ENCODE peak calls at places on chromosomes 13 and 19, in six cellular contexts. N is H9, P is tibial artery, Z is colonic mucosa, C is neural crest cell, K is endodermal cell. X is an unnamed sample.

GRCh38 chr13:22176968-22177545 is 506.2 kb downstream of the FGF9 start:
- DNase-seq in K (no peak), C (no peak), N (no peak), P (no peak), Z (no peak), X (no peak)

GRCh38 chr13:31588331-31588730 is 151.0 kb upstream of the RXFP2 start:
- DNase-seq in N (no peak), K (no peak), C (no peak), Z (peak), P (no peak), X (no peak)

GRCh38 chr13:30371649-30372265 is 50.5 kb upstream of the UBE2L5 start:
- DNase-seq in C (no peak), Z (peak), P (peak), K (no peak), N (no peak), X (no peak)

GRCh38 chr13:100611678-100612492 is 23.3 kb upstream of the GGACT start:
- DNase-seq in N (no peak), C (no peak), K (no peak), Z (no peak), P (no peak), X (no peak)

GRCh38 chr19:53109527-53109926 is 6.3 kb upstream of the ZNF160 start:
- DNase-seq in C (no peak), K (no peak), N (no peak), Z (no peak), P (no peak), X (no peak)

GRCh38 chr13:80630685-80631121 is 289.8 kb upstream of the SPRY2 start:
- DNase-seq in P (no peak), C (no peak), K (no peak), Z (no peak), N (no peak), X (no peak)

GRCh38 chr13:90233933-90234672 is 1113.4 kb upstream of the MIR17HG start:
- DNase-seq in N (no peak), C (no peak), P (no peak), Z (no peak), K (no peak), X (no peak)

GRCh38 chr13:95385373-95385772 is 84.1 kb upstream of the ABCC4 start:
- DNase-seq in Z (no peak), C (no peak), P (no peak), N (no peak), K (no peak), X (no peak)

GRCh38 chr13:48530833-48531232 is 2.0 kb downstream of the RCBTB2 start:
- DNase-seq in K (no peak), P (no peak), N (no peak), Z (no peak), C (no peak), X (no peak)

GRCh38 chr19:1483067-1483978 is 4.3 kb upstream of the C19orf25 start:
- DNase-seq in K (no peak), N (peak), Z (no peak), P (no peak), C (no peak), X (no peak)

GRCh38 chr13:78604782-78605611 is 1.6 kb upstream of the POU4F1 start:
- DNase-seq in K (peak), Z (no peak), C (no peak), P (no peak), N (peak), X (no peak)

GRCh38 chr13:22047082-22047784 is 376.4 kb downstream of the FGF9 start:
- DNase-seq in P (no peak), N (no peak), K (no peak), Z (no peak), C (no peak), X (no peak)

GRCh38 chr19:45215391-45216191 is 29.6 kb downstream of the EXOC3L2 start:
- DNase-seq in Z (no peak), C (peak), K (peak), P (no peak), N (peak), X (no peak)

GRCh38 chr13:112614835-112615234 is 26.9 kb upstream of the TUBGCP3 start:
- DNase-seq in K (no peak), N (no peak), Z (no peak), C (no peak), P (no peak), X (no peak)

GRCh38 chr13:95180513-95181245 is 120.6 kb downstream of the ABCC4 start:
- DNase-seq in P (no peak), C (no peak), Z (peak), N (no peak), K (no peak), X (no peak)

GRCh38 chr19:8877854-8878705 is 45.9 kb downstream of the MBD3L1 start:
- DNase-seq in Z (no peak), N (no peak), K (peak), P (no peak), C (no peak), X (no peak)

GRCh38 chr13:61086052-61086451 is 329.6 kb downstream of the PCDH20 start:
- DNase-seq in K (no peak), N (no peak), P (no peak), Z (no peak), C (no peak), X (no peak)

GRCh38 chr19:37095859-37096258 is 17.6 kb downstream of the ZNF420 start:
- DNase-seq in K (no peak), C (no peak), P (no peak), Z (no peak), N (no peak), X (no peak)

GRCh38 chr13:43080199-43080598 is 56.8 kb downstream of the DNAJC15 start:
- DNase-seq in C (no peak), P (no peak), K (no peak), N (no peak), Z (no peak), X (no peak)

GRCh38 chr13:30111810-30112209 is 195.5 kb downstream of the KATNAL1 start:
- DNase-seq in K (peak), N (peak), Z (no peak), C (no peak), P (no peak), X (no peak)

GRCh38 chr13:95709101-95709500 is 32.2 kb downstream of the DNAJC3 start:
- DNase-seq in C (no peak), Z (no peak), P (no peak), N (no peak), K (no peak), X (no peak)

GRCh38 chr19:3034845-3035541 is 5.9 kb upstream of the TLE2 start:
- DNase-seq in Z (no peak), P (peak), K (no peak), N (no peak), C (no peak), X (no peak)

GRCh38 chr19:18204394-18205179 is 745 bp upstream of the RAB3A start:
- DNase-seq in K (peak), N (no peak), Z (peak), C (peak), P (no peak), X (no peak)

GRCh38 chr13:50484472-50485113 is 358.9 kb downstream of the DLEU7 start:
- DNase-seq in K (no peak), P (no peak), N (no peak), C (peak), Z (no peak), X (no peak)

GRCh38 chr13:20305587-20305986 is 73.5 kb upstream of the GJB6 start:
- DNase-seq in P (no peak), Z (no peak), C (no peak), K (no peak), N (no peak), X (no peak)

GRCh38 chr19:14440049-14440448 is 6.9 kb downstream of the PKN1 start:
- DNase-seq in Z (peak), C (no peak), K (no peak), N (no peak), P (peak), X (no peak)

GRCh38 chr19:13849991-13850909 is 26.7 kb upstream of the NANOS3 start:
- DNase-seq in K (peak), Z (peak), P (peak), C (peak), N (peak), X (no peak)

DNA sequence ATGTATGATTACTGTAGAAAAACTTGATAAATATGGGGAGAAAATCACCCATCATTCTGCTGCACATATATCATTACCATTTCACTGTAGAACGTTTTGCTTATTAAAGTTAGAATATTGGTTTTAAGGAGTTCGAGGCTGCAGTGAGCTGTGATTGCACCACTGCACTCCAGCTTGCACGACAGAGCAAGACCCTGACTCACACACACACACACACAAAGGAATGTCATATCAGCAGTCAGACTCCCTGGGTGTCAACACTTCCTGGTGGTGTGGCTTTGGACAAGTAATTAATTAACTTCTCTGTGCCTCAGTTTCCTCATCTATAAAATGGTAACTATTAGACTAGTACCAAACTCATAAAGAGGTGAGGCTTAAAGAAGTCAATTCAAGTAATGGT is 11.3 kb upstream of the PNMA8A start:
- DNase-seq in P (no peak), C (no peak), Z (no peak), K (no peak), N (no peak), X (no peak)
- TF ChIP-seq CTCF in P (no peak), C (no peak), Z (no peak), K (no peak), N (no peak), X (no peak)

DNA sequence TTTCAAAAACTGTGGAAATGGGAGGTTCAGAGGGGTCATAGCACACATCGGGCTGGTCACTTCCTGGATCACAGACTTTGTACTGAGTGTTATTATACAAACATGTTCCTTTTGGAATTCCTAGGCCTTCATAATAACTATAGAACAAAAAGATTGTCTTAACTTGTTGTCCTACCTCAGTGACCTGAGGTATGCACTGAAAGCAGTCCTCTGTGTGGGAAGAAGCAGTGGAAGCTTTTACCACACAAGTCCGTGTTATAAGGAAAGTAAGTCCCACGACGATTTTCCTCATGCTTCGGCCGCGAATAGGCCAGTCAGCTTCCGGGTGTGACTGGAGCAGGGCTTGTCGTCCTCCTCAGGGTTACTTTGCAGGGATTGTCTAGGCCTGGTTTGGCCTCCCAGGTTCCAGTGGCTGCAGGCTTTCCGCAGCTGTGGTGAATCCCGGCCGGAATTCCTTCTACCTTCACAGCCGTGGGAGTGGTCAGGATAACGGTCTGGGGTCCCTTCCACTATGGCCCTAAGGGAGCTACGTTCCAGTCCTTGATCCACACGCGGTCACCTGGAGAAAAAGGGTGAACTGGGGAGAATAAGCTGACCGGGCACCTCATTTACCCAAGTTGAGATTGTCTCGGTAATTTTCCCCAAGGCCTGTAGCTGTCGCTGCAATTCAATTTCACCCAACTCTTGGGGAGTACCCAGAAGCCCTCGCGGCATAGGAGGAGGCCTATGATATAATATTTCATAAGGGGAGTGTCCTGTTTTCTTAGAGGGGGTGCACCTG is 16.0 kb downstream of the NAPSA start:
- DNase-seq in Z (no peak), P (no peak), C (no peak), N (no peak), K (no peak), X (no peak)
- TF ChIP-seq CTCF in Z (no peak), P (no peak), C (no peak), N (no peak), K (peak), X (no peak)

DNA sequence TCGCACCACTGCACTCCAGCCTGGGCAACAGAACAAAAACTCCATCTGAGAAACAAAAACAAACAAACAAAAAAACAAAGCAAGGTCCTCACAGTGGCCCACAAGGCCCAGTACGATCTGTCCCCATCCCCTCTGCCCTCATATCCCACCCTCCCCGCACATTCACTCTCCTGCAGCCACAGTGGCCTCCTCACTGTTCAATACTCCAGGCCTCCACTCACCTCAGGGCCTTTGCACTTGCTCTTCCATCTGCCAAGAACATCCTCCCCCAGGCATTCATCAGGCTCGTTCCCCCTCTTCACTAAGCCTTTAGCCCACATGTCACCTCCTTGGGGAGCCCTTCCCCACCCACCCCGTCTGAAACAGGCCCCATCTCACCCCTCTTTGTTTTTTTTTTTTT is 4.6 kb downstream of the TMEM143 start:
- DNase-seq in P (no peak), Z (no peak), K (no peak), N (no peak), C (no peak), X (no peak)
- TF ChIP-seq CTCF in P (no peak), Z (no peak), K (no peak), N (no peak), C (no peak), X (no peak)

DNA sequence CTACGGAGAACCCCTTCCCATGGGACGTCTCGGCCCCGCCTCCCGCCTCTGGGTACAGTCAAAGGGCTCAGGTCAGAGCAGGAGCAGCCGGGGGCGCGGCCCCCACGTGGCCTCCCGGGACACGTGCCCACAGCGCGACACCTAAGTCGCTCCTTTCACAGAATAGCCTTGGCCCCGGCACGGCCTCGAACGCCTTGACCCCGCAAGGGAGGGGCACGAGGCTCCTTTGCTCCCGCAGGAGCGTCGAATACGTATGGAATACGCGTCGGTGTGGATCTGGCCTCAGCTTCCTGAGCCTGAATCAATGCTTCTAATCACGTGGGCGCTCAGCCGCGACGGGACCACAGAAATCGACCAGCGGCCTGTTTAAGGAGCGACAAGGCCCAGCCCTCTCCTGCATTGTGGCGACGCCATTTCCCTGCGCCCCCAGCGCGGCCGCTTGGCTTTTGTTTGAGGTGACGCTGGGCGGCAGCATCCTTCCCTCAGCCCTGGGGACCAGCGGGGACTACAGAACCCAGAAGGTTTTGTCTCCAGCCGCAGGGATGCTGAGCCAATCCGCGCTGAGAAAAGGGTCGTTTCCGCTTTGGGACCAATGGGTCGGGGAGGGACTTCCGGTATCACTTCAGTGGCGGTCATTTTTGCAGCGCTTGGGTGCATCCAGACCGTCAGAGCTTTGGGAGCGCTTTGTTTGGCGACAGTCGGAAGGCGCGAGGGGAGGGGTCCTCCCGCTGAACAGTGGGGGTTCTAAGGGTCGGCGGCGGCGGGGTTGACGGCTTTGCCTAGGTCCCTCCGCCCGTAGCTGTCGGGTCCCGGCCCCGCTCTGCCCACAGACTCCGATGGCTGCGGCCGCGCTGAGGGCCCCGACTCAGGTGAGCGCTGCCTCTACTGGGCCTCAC is at the start of gene ZIK1:
- DNase-seq in Z (peak), N (peak), K (peak), C (peak), P (peak), X (peak)
- TF ChIP-seq CTCF in Z (no peak), N (no peak), K (peak), C (no peak), P (no peak), X (peak)

DNA sequence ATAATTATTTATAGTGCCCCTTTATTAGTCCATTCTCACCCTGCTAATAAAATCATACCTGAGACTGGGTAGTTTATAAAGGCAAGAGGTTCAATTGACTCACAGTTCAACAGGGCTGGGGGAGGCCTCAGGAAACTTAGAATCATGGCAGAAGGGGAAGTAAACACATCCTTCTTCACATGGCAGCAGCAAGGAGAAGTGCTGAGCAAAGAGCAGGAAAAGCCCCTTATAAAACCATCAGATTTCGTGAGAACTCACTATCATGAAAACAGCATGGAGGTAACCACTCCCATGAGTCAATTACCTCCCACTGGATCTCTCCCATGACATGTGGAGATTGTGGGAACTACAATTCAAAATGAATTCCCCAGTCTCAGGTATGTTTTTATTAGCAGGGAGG is 89.9 kb upstream of the STARD13 start:
- DNase-seq in N (no peak), K (no peak), Z (no peak), P (no peak), C (no peak), X (no peak)
- TF ChIP-seq CTCF in N (no peak), K (peak), Z (no peak), P (no peak), C (peak), X (no peak)

DNA sequence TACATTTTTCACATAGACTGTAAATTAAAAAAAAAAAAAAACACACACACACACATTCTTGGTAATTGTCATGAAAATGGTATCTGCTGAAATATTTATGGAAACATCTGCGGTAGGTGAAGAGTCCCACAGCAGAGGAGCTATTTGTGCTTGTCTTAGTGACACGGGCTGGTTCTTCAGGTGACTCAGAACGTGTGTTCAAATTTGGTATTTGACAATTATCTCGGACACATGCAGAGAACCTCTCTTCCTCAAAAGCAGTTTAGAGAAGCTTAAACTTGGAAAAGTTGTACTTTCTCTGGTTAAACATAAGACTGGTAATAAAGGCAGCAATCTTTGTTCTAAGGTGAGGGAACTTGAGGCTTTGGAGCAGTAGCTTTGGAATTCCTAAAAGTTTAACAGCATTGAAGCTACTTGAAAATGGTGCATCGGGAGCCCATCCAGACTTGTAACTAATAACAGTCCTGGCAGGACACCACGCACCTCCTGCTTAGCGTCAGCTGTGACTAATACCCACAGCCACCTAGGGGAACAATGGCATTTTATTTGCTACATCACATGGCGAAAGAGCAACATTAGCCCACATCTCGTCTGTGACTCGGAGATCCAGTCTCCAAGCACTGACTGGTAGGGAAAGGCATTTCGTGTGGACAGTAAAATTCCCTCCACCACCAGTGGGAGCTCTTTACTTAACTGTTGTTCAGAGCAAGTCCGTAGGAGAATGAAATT is 1505.1 kb upstream of the SLC10A2 start:
- DNase-seq in N (peak), P (peak), Z (peak), K (peak), C (peak), X (peak)
- TF ChIP-seq CTCF in N (peak), P (peak), Z (peak), K (peak), C (peak), X (peak)

X was measured in D721Med.